ENCODE peak calls at places on chromosomes 1 and 21, in nine cellular contexts. One of them, this sample, is unnamed.

GRCh38 chr1:181134543-181135461 is 46.3 kb downstream of the IER5 start:
- DNase-seq in IMR-90: peak
- DNase-seq in tibial artery: peak
- DNase-seq in fibroblast of lung: peak
- DNase-seq in upper lobe of right lung: peak
- DNase-seq in dorsolateral prefrontal cortex: no peak
- DNase-seq in uterus: no peak
- DNase-seq in CD8-positive, alpha-beta T cell: no peak
- DNase-seq in brain microvascular endothelial cell: peak
- DNase-seq in this sample: peak

GRCh38 chr1:17293681-17294415 is 14.1 kb upstream of the PADI4 start:
- DNase-seq in IMR-90: no peak
- DNase-seq in fibroblast of lung: no peak
- DNase-seq in uterus: no peak
- DNase-seq in tibial artery: no peak
- DNase-seq in CD8-positive, alpha-beta T cell: no peak
- DNase-seq in dorsolateral prefrontal cortex: no peak
- DNase-seq in brain microvascular endothelial cell: no peak
- DNase-seq in upper lobe of right lung: no peak
- DNase-seq in this sample: no peak

GRCh38 chr1:34500451-34500850 is 254.4 kb upstream of the GJB5 start:
- DNase-seq in upper lobe of right lung: peak
- DNase-seq in IMR-90: no peak
- DNase-seq in uterus: no peak
- DNase-seq in tibial artery: no peak
- DNase-seq in CD8-positive, alpha-beta T cell: no peak
- DNase-seq in dorsolateral prefrontal cortex: no peak
- DNase-seq in brain microvascular endothelial cell: no peak
- DNase-seq in fibroblast of lung: no peak
- DNase-seq in this sample: no peak

GRCh38 chr1:24652382-24652781 is 9.3 kb downstream of the SRRM1 start:
- DNase-seq in IMR-90: no peak
- DNase-seq in tibial artery: no peak
- DNase-seq in uterus: no peak
- DNase-seq in upper lobe of right lung: no peak
- DNase-seq in dorsolateral prefrontal cortex: no peak
- DNase-seq in CD8-positive, alpha-beta T cell: no peak
- DNase-seq in brain microvascular endothelial cell: no peak
- DNase-seq in fibroblast of lung: no peak
- DNase-seq in this sample: no peak

GRCh38 chr1:160520582-160520981 is 2.5 kb downstream of the SLAMF6 start:
- DNase-seq in dorsolateral prefrontal cortex: no peak
- DNase-seq in IMR-90: no peak
- DNase-seq in fibroblast of lung: no peak
- DNase-seq in brain microvascular endothelial cell: no peak
- DNase-seq in tibial artery: no peak
- DNase-seq in CD8-positive, alpha-beta T cell: no peak
- DNase-seq in upper lobe of right lung: no peak
- DNase-seq in uterus: no peak
- DNase-seq in this sample: no peak

GRCh38 chr21:43355196-43355924 is 71.6 kb downstream of the SIK1 start:
- DNase-seq in brain microvascular endothelial cell: no peak
- DNase-seq in IMR-90: no peak
- DNase-seq in dorsolateral prefrontal cortex: no peak
- DNase-seq in uterus: no peak
- DNase-seq in fibroblast of lung: no peak
- DNase-seq in tibial artery: no peak
- DNase-seq in CD8-positive, alpha-beta T cell: no peak
- DNase-seq in upper lobe of right lung: no peak
- DNase-seq in this sample: no peak

GRCh38 chr1:99675292-99675691 is 29.4 kb downstream of the PALMD start:
- DNase-seq in tibial artery: no peak
- DNase-seq in CD8-positive, alpha-beta T cell: no peak
- DNase-seq in dorsolateral prefrontal cortex: no peak
- DNase-seq in IMR-90: no peak
- DNase-seq in fibroblast of lung: no peak
- DNase-seq in uterus: no peak
- DNase-seq in brain microvascular endothelial cell: no peak
- DNase-seq in upper lobe of right lung: no peak
- DNase-seq in this sample: no peak

GRCh38 chr1:119674835-119675289 is 26.8 kb upstream of the ZNF697 start:
- DNase-seq in upper lobe of right lung: no peak
- DNase-seq in fibroblast of lung: peak
- DNase-seq in tibial artery: no peak
- DNase-seq in brain microvascular endothelial cell: peak
- DNase-seq in dorsolateral prefrontal cortex: peak
- DNase-seq in IMR-90: peak
- DNase-seq in CD8-positive, alpha-beta T cell: no peak
- DNase-seq in uterus: peak
- DNase-seq in this sample: peak

GRCh38 chr21:45617021-45617930 is 26.2 kb upstream of the PCBP3 start:
- DNase-seq in dorsolateral prefrontal cortex: no peak
- DNase-seq in uterus: no peak
- DNase-seq in upper lobe of right lung: peak
- DNase-seq in IMR-90: no peak
- DNase-seq in tibial artery: peak
- DNase-seq in brain microvascular endothelial cell: no peak
- DNase-seq in CD8-positive, alpha-beta T cell: no peak
- DNase-seq in fibroblast of lung: no peak
- DNase-seq in this sample: peak

GRCh38 chr1:8223531-8223930 is 94.4 kb upstream of the SLC45A1 start:
- DNase-seq in dorsolateral prefrontal cortex: no peak
- DNase-seq in fibroblast of lung: no peak
- DNase-seq in CD8-positive, alpha-beta T cell: no peak
- DNase-seq in IMR-90: no peak
- DNase-seq in tibial artery: no peak
- DNase-seq in uterus: no peak
- DNase-seq in brain microvascular endothelial cell: no peak
- DNase-seq in upper lobe of right lung: no peak
- DNase-seq in this sample: no peak

GRCh38 chr21:27476696-27477095 is 509.8 kb upstream of the ADAMTS5 start:
- DNase-seq in dorsolateral prefrontal cortex: no peak
- DNase-seq in uterus: no peak
- DNase-seq in CD8-positive, alpha-beta T cell: no peak
- DNase-seq in tibial artery: no peak
- DNase-seq in brain microvascular endothelial cell: peak
- DNase-seq in upper lobe of right lung: no peak
- DNase-seq in fibroblast of lung: peak
- DNase-seq in IMR-90: peak
- DNase-seq in this sample: no peak

GRCh38 chr1:154999651-155000474 is 2.7 kb upstream of the ZBTB7B start:
- DNase-seq in upper lobe of right lung: peak
- DNase-seq in tibial artery: peak
- DNase-seq in IMR-90: no peak
- DNase-seq in CD8-positive, alpha-beta T cell: no peak
- DNase-seq in brain microvascular endothelial cell: no peak
- DNase-seq in dorsolateral prefrontal cortex: peak
- DNase-seq in fibroblast of lung: no peak
- DNase-seq in uterus: no peak
- DNase-seq in this sample: peak

GRCh38 chr1:17909634-17910033 is 154.5 kb downstream of the ACTL8 start:
- DNase-seq in tibial artery: peak
- DNase-seq in upper lobe of right lung: peak
- DNase-seq in uterus: no peak
- DNase-seq in dorsolateral prefrontal cortex: no peak
- DNase-seq in brain microvascular endothelial cell: peak
- DNase-seq in fibroblast of lung: peak
- DNase-seq in CD8-positive, alpha-beta T cell: no peak
- DNase-seq in IMR-90: peak
- DNase-seq in this sample: no peak

GRCh38 chr1:156747737-156748669 is 3.5 kb downstream of the HDGF start:
- DNase-seq in CD8-positive, alpha-beta T cell: no peak
- DNase-seq in brain microvascular endothelial cell: no peak
- DNase-seq in tibial artery: no peak
- DNase-seq in upper lobe of right lung: no peak
- DNase-seq in uterus: no peak
- DNase-seq in IMR-90: no peak
- DNase-seq in fibroblast of lung: no peak
- DNase-seq in dorsolateral prefrontal cortex: no peak
- DNase-seq in this sample: no peak

GRCh38 chr1:20120796-20121195 is 1.5 kb upstream of the PLA2G2D start:
- DNase-seq in dorsolateral prefrontal cortex: no peak
- DNase-seq in IMR-90: no peak
- DNase-seq in brain microvascular endothelial cell: no peak
- DNase-seq in fibroblast of lung: no peak
- DNase-seq in upper lobe of right lung: no peak
- DNase-seq in CD8-positive, alpha-beta T cell: no peak
- DNase-seq in uterus: no peak
- DNase-seq in tibial artery: no peak
- DNase-seq in this sample: no peak

GRCh38 chr1:233627376-233627775 is 13.5 kb downstream of the KCNK1 start:
- DNase-seq in CD8-positive, alpha-beta T cell: no peak
- DNase-seq in tibial artery: no peak
- DNase-seq in upper lobe of right lung: no peak
- DNase-seq in IMR-90: no peak
- DNase-seq in uterus: no peak
- DNase-seq in brain microvascular endothelial cell: no peak
- DNase-seq in fibroblast of lung: no peak
- DNase-seq in dorsolateral prefrontal cortex: peak
- DNase-seq in this sample: no peak

GRCh38 chr1:222814536-222815366 is at the start of gene DISP1:
- DNase-seq in CD8-positive, alpha-beta T cell: peak
- DNase-seq in brain microvascular endothelial cell: peak
- DNase-seq in fibroblast of lung: peak
- DNase-seq in tibial artery: peak
- DNase-seq in IMR-90: peak
- DNase-seq in dorsolateral prefrontal cortex: peak
- DNase-seq in uterus: peak
- DNase-seq in upper lobe of right lung: peak
- DNase-seq in this sample: peak

GRCh38 chr1:222813866-222814535 is 838 bp upstream of the DISP1 start:
- DNase-seq in brain microvascular endothelial cell: peak
- DNase-seq in upper lobe of right lung: no peak
- DNase-seq in fibroblast of lung: peak
- DNase-seq in CD8-positive, alpha-beta T cell: no peak
- DNase-seq in dorsolateral prefrontal cortex: no peak
- DNase-seq in IMR-90: peak
- DNase-seq in tibial artery: no peak
- DNase-seq in uterus: no peak
- DNase-seq in this sample: no peak

GRCh38 chr1:222817529-222817928 is 2.7 kb downstream of the DISP1 start:
- DNase-seq in uterus: peak
- DNase-seq in upper lobe of right lung: no peak
- DNase-seq in IMR-90: peak
- DNase-seq in CD8-positive, alpha-beta T cell: no peak
- DNase-seq in tibial artery: peak
- DNase-seq in fibroblast of lung: peak
- DNase-seq in dorsolateral prefrontal cortex: no peak
- DNase-seq in brain microvascular endothelial cell: peak
- DNase-seq in this sample: no peak

GRCh38 chr1:222818171-222818570 is 3.3 kb downstream of the DISP1 start:
- DNase-seq in tibial artery: no peak
- DNase-seq in brain microvascular endothelial cell: no peak
- DNase-seq in upper lobe of right lung: no peak
- DNase-seq in uterus: no peak
- DNase-seq in fibroblast of lung: no peak
- DNase-seq in IMR-90: no peak
- DNase-seq in CD8-positive, alpha-beta T cell: no peak
- DNase-seq in dorsolateral prefrontal cortex: no peak
- DNase-seq in this sample: no peak

GRCh38 chr1:222815367-222815765 is 527 bp downstream of the DISP1 start:
- DNase-seq in tibial artery: no peak
- DNase-seq in IMR-90: no peak
- DNase-seq in uterus: peak
- DNase-seq in dorsolateral prefrontal cortex: no peak
- DNase-seq in brain microvascular endothelial cell: peak
- DNase-seq in CD8-positive, alpha-beta T cell: peak
- DNase-seq in fibroblast of lung: no peak
- DNase-seq in upper lobe of right lung: no peak
- DNase-seq in this sample: peak
- TF ChIP-seq CTCF in tibial artery: no peak
- TF ChIP-seq CTCF in IMR-90: no peak
- TF ChIP-seq CTCF in uterus: no peak
- TF ChIP-seq CTCF in dorsolateral prefrontal cortex: no peak
- TF ChIP-seq CTCF in brain microvascular endothelial cell: no peak
- TF ChIP-seq CTCF in CD8-positive, alpha-beta T cell: no peak
- TF ChIP-seq CTCF in fibroblast of lung: no peak
- TF ChIP-seq CTCF in upper lobe of right lung: no peak
- TF ChIP-seq CTCF in this sample: no peak

DNA sequence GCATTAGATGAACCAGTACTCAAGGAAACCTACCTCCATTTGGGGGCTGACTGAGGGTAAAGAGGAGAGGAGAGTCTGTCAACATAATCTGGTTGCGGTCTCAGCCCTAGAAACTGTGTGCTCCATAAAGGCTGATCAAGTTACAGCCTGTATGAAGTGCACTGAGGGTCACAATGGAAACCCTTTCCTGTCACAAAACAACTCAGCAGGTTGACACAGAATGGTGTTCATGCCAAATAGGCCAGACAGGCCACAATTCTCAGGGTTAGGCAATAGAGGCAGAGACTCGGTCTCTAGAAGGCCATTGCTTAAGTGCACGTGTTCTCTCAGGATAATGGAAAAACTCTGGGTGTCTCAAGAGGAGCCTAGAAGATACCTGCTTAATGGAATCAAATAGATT is 4.1 kb upstream of the ANKRD35 start:
- DNase-seq in brain microvascular endothelial cell: no peak
- DNase-seq in dorsolateral prefrontal cortex: no peak
- DNase-seq in upper lobe of right lung: no peak
- DNase-seq in uterus: no peak
- DNase-seq in tibial artery: no peak
- DNase-seq in fibroblast of lung: peak
- DNase-seq in CD8-positive, alpha-beta T cell: no peak
- DNase-seq in IMR-90: no peak
- DNase-seq in this sample: no peak
- H3K27ac ChIP-seq in brain microvascular endothelial cell: no peak
- H3K27ac ChIP-seq in dorsolateral prefrontal cortex: peak
- H3K27ac ChIP-seq in upper lobe of right lung: no peak
- H3K27ac ChIP-seq in uterus: peak
- H3K27ac ChIP-seq in tibial artery: peak
- H3K27ac ChIP-seq in fibroblast of lung: no peak
- H3K27ac ChIP-seq in CD8-positive, alpha-beta T cell: no peak
- H3K27ac ChIP-seq in IMR-90: no peak
- H3K27ac ChIP-seq in this sample: peak

DNA sequence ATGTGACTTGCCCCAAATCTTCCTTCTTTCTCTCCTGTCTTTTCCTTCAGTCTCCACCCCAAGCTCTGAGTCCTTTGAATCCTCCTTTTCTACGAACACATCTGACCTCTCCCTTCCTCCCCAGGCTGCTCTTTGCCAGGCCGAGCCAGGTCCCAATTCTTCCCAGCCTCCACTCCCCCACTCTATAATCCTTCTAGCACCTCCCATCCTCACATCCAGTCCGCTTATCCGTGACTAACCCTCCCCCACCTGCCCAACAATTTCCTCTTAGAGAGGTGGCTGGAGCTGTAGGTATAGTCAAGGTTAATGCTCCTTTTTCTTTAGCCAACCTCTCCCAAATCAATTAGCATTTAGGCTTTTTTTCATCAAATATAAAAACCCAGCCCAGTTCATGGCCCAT is 9.5 kb upstream of the HPDL start:
- DNase-seq in dorsolateral prefrontal cortex: no peak
- DNase-seq in CD8-positive, alpha-beta T cell: no peak
- DNase-seq in brain microvascular endothelial cell: no peak
- DNase-seq in fibroblast of lung: no peak
- DNase-seq in upper lobe of right lung: no peak
- DNase-seq in IMR-90: no peak
- DNase-seq in tibial artery: peak
- DNase-seq in uterus: no peak
- DNase-seq in this sample: no peak
- H3K4me3 ChIP-seq in dorsolateral prefrontal cortex: no peak
- H3K4me3 ChIP-seq in CD8-positive, alpha-beta T cell: no peak
- H3K4me3 ChIP-seq in brain microvascular endothelial cell: no peak
- H3K4me3 ChIP-seq in fibroblast of lung: no peak
- H3K4me3 ChIP-seq in upper lobe of right lung: no peak
- H3K4me3 ChIP-seq in IMR-90: no peak
- H3K4me3 ChIP-seq in tibial artery: no peak
- H3K4me3 ChIP-seq in uterus: no peak
- H3K4me3 ChIP-seq in this sample: no peak

GRCh38 chr21:37079211-37079824 is 6.3 kb downstream of the TTC3 start:
- DNase-seq in uterus: no peak
- DNase-seq in fibroblast of lung: no peak
- DNase-seq in tibial artery: no peak
- DNase-seq in CD8-positive, alpha-beta T cell: no peak
- DNase-seq in brain microvascular endothelial cell: no peak
- DNase-seq in IMR-90: no peak
- DNase-seq in dorsolateral prefrontal cortex: no peak
- DNase-seq in upper lobe of right lung: no peak
- DNase-seq in this sample: no peak
- TF ChIP-seq CTCF in uterus: no peak
- TF ChIP-seq CTCF in fibroblast of lung: peak
- TF ChIP-seq CTCF in tibial artery: no peak
- TF ChIP-seq CTCF in CD8-positive, alpha-beta T cell: peak
- TF ChIP-seq CTCF in brain microvascular endothelial cell: peak
- TF ChIP-seq CTCF in IMR-90: no peak
- TF ChIP-seq CTCF in dorsolateral prefrontal cortex: no peak
- TF ChIP-seq CTCF in upper lobe of right lung: peak
- TF ChIP-seq CTCF in this sample: peak